ENCODE peak calls at places on chromosomes 4 and X, in eight cellular contexts. L is transverse colon, K is GM12891, X is suprapubic skin, U is breast epithelium, W is endothelial cell of umbilical vein, R is upper lobe of left lung, G is HCT116. V is an unnamed sample.

GRCh38 chr4:161952382-161952781 is 211.4 kb downstream of the FSTL5 start:
- DNase-seq in L (no peak), K (no peak), X (no peak), U (no peak), W (peak), R (no peak), G (no peak), V (no peak)

GRCh38 chr4:67929447-67929846 is 33.8 kb downstream of the TMPRSS11A start:
- DNase-seq in L (no peak), K (no peak), X (no peak), U (no peak), W (no peak), R (no peak), G (peak), V (no peak)

GRCh38 chr4:152304220-152304619 is 231.7 kb downstream of the FBXW7 start:
- DNase-seq in L (no peak), K (no peak), X (no peak), U (no peak), W (no peak), R (no peak), G (no peak), V (no peak)

GRCh38 chr4:89273741-89274141 is 33.9 kb downstream of the GPRIN3 start:
- DNase-seq in L (no peak), K (no peak), X (no peak), U (no peak), W (no peak), R (no peak), G (no peak), V (no peak)

GRCh38 chr4:183405371-183405770 is 39.1 kb upstream of the CDKN2AIP start:
- DNase-seq in L (no peak), K (no peak), X (no peak), U (no peak), W (no peak), R (no peak), G (no peak), V (no peak)

GRCh38 chrX:9269134-9269533 is 195.7 kb upstream of the TBL1X start:
- DNase-seq in L (no peak), K (no peak), X (no peak), U (no peak), W (no peak), R (no peak), G (no peak), V (no peak)

GRCh38 chr4:92600638-92601037 is 296.9 kb downstream of the GRID2 start:
- DNase-seq in L (no peak), K (no peak), X (no peak), U (no peak), W (no peak), R (no peak), G (no peak), V (no peak)

GRCh38 chr4:87521757-87522374 is 7.3 kb downstream of the SPARCL1 start:
- DNase-seq in L (no peak), K (no peak), X (no peak), U (no peak), W (no peak), R (no peak), G (peak), V (no peak)

GRCh38 chr4:91325495-91325894 is 978.3 kb upstream of the GRID2 start:
- DNase-seq in L (no peak), K (no peak), X (no peak), U (no peak), W (peak), R (no peak), G (peak), V (no peak)

GRCh38 chr4:67006791-67007190 is 538.5 kb downstream of the CENPC start:
- DNase-seq in L (no peak), K (no peak), X (no peak), U (no peak), W (no peak), R (no peak), G (no peak), V (no peak)

GRCh38 chr4:117941611-117942010 is 92.7 kb upstream of the NDST3 start:
- DNase-seq in L (no peak), K (no peak), X (no peak), U (no peak), W (no peak), R (no peak), G (no peak), V (no peak)

GRCh38 chr4:159137176-159137575 is 34.3 kb downstream of the RAPGEF2 start:
- DNase-seq in L (peak), K (no peak), X (no peak), U (no peak), W (no peak), R (no peak), G (no peak), V (no peak)

GRCh38 chr4:112731715-112732114 is 94.8 kb downstream of the LARP7 start:
- DNase-seq in L (no peak), K (no peak), X (no peak), U (no peak), W (no peak), R (no peak), G (no peak), V (no peak)

GRCh38 chrX:131729295-131729694 is 185.4 kb downstream of the OR13H1 start:
- DNase-seq in L (peak), K (no peak), X (no peak), U (no peak), W (no peak), R (peak), G (no peak), V (no peak)

GRCh38 chr4:140344111-140344510 is 29.3 kb upstream of the SCOC start:
- DNase-seq in L (no peak), K (no peak), X (no peak), U (no peak), W (no peak), R (no peak), G (no peak), V (no peak)

DNA sequence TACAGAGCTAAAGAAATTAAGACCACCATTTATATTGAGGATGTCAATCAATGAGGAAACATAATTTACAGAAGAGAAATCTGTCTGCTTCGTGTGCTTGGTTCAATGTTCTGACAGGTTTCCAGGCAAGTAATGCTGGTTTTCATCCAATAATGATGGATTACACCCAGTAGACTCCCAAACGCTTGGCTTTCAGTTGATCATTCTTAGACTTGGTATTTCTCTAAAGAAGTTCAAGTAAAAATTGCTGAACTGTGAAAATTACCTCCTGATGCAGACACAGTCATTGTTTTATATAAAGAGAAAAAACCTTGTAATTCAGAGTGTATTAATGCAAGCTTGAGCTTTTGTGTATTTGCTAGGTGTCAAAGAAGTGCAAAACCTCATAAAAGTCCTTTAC is 85.0 kb downstream of the VCX3A start:
- DNase-seq in L (no peak), K (no peak), X (no peak), U (no peak), W (no peak), R (no peak), G (no peak), V (no peak)
- TF ChIP-seq POLR2A in L (no peak), K (no peak), X (no peak), U (no peak), W (no peak), R (no peak), G (no peak), V (no peak)

DNA sequence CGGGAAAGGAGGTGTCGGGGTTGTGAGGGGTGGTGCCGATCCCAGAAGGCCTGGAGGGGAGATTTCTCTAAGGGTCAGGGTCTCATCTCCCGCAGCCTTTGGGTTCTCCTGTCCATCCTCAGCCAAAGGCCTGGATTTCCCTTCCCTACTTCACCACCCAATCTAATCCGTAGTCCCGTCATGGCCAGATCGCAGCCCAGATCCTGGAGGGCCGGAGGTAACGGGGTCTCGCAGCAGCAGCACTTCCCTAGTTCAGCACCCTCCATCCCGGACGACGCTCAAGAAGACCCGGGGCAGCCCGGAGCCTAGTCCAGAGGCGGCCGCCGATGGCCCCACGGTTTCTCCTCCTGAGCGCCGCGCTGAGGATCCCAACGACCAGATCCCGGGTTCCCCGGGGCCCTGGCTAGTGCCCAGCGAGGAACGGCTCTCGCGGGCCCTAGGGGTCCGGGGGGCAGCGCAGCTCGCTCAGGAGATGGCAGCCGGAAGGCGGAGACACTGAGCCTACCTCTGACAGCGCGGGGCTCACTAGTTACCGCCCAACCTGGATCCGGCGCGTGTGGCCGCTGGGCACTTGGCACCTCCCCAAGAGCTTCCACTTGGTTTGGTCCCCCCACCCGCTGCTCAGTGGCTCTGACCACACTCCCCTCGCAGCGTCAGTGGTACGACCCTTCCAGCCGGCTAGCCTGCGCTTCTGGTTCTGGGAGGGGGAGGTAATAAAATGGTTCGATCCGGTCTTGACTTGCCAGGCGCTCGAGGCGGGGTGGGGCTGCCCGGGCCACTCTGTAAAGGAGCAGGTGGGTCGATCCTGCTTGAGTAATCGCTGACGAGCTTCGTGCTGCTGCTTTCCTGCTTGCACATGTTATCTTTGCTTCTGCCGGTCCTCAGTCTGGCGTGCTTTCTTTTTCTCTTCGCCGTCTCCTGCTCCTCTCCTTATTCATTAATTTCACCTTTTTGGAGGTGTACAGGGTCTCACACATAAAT is 3.6 kb downstream of the MAGIX start:
- DNase-seq in L (peak), K (no peak), X (no peak), U (peak), W (peak), R (peak), G (peak), V (no peak)
- TF ChIP-seq POLR2AphosphoS5 in L (peak), K (no peak), X (no peak), U (no peak), W (peak), R (peak), G (peak), V (no peak)

DNA sequence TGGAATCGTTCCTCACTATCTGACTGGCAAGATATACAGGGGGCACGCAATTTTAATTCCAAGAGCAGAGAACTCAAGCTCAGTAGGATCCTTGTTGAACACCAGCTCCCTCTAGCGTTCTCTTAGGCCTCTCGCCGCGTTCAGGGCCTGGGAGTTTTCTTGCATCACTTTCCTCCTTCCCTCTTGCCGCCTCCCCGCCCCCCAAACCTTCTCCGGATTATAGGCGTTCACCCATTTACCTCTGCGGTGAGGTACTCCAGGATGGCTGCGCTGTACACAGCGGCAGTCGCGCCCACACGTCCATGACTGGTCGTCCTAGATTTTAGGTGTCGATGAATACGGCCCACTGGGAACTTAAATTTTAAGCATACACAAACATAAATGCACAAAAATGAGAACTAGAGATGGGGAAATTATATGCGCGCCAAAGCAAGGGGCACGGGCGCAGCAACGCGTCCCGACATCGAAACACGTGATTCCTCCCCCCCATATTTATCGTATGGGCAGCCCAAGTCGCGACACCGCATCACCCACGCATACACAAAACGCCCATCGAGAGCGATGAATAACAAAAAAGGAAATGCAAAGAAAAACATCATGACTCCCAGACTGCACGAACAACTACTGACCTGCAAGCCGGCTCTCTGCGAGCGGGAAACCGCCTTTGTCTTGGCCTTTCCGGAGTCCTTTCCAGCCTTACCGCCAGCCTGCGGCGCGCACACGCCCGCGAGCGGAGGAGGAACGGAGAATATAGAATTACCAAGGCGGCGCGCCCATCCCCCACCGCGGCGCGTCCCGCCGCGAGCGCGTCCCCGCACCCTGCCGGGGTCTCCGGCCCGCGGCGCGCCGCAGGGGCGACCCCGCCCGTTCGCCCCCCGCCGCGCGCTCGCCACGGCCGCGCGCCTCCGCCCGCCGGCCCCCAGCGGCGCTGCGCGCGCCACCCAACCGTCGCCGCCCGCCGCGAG is 759 bp downstream of the H2AZ1 start:
- DNase-seq in L (peak), K (peak), X (peak), U (peak), W (peak), R (peak), G (peak), V (peak)
- TF ChIP-seq POLR2A in L (peak), K (no peak), X (no peak), U (no peak), W (no peak), R (peak), G (peak), V (no peak)

DNA sequence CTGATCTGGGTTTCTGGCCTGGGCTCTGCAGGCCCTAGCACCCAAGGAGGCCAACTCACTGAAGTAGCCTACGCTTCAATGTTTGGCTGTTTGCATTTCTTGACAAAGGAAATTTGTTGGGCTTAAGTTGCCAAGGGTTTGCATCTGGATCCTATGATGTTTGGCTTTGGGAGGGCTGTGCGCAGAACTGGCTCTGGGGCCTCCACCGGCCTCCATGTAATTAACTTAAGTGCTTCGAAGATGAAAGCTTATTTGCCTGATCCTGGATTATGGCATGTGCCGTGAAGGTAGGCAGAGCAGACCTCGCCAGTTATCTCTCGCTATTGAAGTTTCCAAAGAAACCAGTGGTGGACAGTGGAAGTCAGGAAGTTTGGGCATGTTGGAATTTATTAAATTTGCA is 124.3 kb upstream of the STX18 start:
- DNase-seq in L (no peak), K (no peak), X (no peak), U (no peak), W (no peak), R (no peak), G (no peak), V (no peak)
- TF ChIP-seq POLR2AphosphoS5 in L (no peak), K (no peak), X (no peak), U (no peak), W (no peak), R (no peak), G (no peak), V (no peak)

DNA sequence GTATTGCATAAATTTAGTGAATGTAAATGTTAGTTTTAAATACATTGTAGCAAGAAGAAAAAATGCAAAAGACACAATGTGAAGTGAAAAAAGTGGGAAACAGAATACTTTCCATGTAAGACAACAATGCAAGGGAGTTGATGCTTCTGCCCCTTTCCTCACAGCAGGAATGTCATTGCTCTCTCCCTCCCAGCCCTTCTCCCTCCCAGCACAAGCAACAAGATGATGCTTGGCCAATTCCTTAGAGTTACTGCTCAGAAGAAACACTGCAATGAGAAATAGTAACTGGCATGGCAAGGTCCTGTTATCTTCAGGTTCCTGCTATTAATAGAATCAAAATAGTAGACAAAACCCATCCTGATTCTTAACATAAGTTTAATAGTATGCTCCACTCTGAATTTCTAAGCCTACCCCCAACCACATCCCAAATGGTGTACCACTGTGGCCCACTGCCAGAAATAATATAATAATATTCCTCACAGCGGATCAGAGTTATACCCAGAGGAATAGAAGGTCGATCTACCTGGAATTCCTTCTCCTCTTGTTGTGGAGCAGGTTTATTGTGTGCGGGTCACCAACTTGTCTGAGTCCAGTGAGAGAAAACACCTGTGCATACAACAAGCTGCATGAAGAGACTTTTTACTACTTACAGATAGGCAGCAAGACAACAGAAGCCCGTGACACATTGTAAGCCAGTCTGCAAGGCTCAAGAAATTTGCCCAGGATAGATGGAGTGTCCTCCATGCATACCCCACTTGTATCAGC is 69.8 kb upstream of the SLC7A11 start:
- DNase-seq in L (no peak), K (no peak), X (no peak), U (no peak), W (no peak), R (no peak), G (no peak), V (no peak)
- TF ChIP-seq POLR2A in L (no peak), K (no peak), X (no peak), U (no peak), W (no peak), R (no peak), G (no peak), V (no peak)

DNA sequence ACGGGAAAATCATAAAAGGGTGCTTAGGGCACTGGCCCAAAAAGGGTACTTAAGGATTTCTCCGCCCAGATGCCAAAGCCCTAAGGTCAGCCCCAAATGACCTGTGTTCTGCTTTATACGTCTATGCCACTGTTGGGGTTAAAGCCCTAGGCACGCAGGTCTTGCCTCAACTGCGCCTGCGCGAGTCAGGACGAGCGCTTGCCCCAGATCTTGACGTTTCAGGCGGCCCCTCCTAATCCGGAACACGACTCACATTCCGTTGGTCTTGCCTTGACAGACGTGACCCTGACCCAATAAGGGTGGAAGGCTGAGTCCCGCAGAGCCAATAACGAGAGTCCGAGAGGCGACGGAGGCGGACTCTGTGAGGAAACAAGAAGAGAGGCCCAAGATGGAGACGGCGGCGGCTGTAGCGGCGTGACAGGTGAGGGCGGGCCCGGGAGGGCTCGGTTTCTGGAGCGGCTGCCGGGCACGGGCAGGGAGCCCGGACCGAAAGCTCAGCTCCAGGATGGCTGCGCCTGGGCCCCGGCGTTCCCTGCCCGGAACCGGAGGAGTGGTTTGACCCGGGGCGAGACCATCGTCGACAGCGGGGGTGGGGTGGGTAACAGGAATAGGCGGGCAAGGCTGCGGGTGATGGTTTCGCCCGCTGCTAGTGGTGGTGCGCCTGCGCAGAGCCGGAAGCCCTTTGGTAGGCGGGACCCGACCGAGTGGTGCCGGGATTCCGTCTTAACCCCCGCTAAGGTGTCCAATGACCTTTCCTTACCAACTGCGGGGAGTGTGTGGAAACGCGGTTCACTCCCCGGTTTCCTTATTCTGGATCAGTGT is at the start of gene ARAF:
- DNase-seq in L (peak), K (peak), X (peak), U (peak), W (peak), R (peak), G (peak), V (peak)
- TF ChIP-seq POLR2AphosphoS5 in L (peak), K (peak), X (peak), U (peak), W (peak), R (peak), G (peak), V (peak)

GRCh38 chrX:49271341-49271740 is 1.7 kb downstream of the PPP1R3F start:
- DNase-seq in L (no peak), K (no peak), X (no peak), U (no peak), W (no peak), R (no peak), G (no peak), V (no peak)

GRCh38 chrX:49268702-49269009 is 937 bp upstream of the PPP1R3F start:
- DNase-seq in L (no peak), K (no peak), X (no peak), U (no peak), W (no peak), R (no peak), G (no peak), V (no peak)

GRCh38 chrX:49270249-49270921 is 792 bp downstream of the PPP1R3F start:
- DNase-seq in L (no peak), K (no peak), X (no peak), U (no peak), W (no peak), R (no peak), G (no peak), V (no peak)

GRCh38 chrX:49269010-49269767 is 404 bp upstream of the PPP1R3F start:
- DNase-seq in L (peak), K (peak), X (peak), U (peak), W (peak), R (peak), G (peak), V (peak)

GRCh38 chrX:49269768-49270248 is at the start of gene PPP1R3F:
- DNase-seq in L (no peak), K (no peak), X (no peak), U (no peak), W (peak), R (no peak), G (no peak), V (no peak)
- TF ChIP-seq POLR2A in L (peak), K (no peak), X (no peak), U (no peak), W (no peak), R (peak), G (no peak), V (peak)

GRCh38 chrX:153684447-153685178 is 3.1 kb upstream of the SLC6A8 start:
- DNase-seq in L (no peak), K (no peak), X (peak), U (peak), W (no peak), R (no peak), G (no peak), V (no peak)
- TF ChIP-seq POLR2AphosphoS5 in L (no peak), K (no peak), X (no peak), U (no peak), W (no peak), R (no peak), G (no peak), V (no peak)

GRCh38 chr4:123398803-123399637 is 2.4 kb downstream of the SPRY1 start:
- DNase-seq in L (peak), K (no peak), X (peak), U (no peak), W (peak), R (peak), G (peak), V (peak)
- TF ChIP-seq POLR2A in L (peak), K (no peak), X (no peak), U (no peak), W (peak), R (no peak), G (no peak), V (no peak)

V was measured in GM12892.